ENCODE peak calls at places on chromosomes 16 and 17, in eight cellular contexts. A, N, S, F, B, Z, O and D are unnamed samples.

GRCh38 chr17:21194210-21194609 is 19.8 kb downstream of the TMEM11 start:
- DNase-seq in A (no peak), N (no peak), S (peak; percentile 17), F (no peak), B (peak; percentile 20), Z (no peak), O (no peak), D (no peak)

GRCh38 chr16:31455601-31456314 is 3.5 kb upstream of the ARMC5 start:
- DNase-seq in A (no peak), N (no peak), S (peak; percentile 39), F (no peak), B (no peak), Z (no peak), O (peak; percentile 56), D (no peak)

GRCh38 chr17:75205793-75206163 is 299 bp downstream of the NUP85 start:
- DNase-seq in A (no peak), N (no peak), S (no peak), F (no peak), B (no peak), Z (no peak), O (no peak), D (no peak)

GRCh38 chr16:31718998-31719397 is 154.6 kb upstream of the ZNF267 start:
- DNase-seq in A (no peak), N (no peak), S (peak; percentile 29), F (no peak), B (no peak), Z (no peak), O (no peak), D (no peak)

GRCh38 chr16:56938664-56939513 is 6.9 kb downstream of the HERPUD1 start:
- DNase-seq in A (no peak), N (no peak), S (no peak), F (no peak), B (no peak), Z (no peak), O (no peak), D (no peak)

GRCh38 chr16:4384497-4384896 is 12.8 kb downstream of the VASN start:
- DNase-seq in A (peak; percentile 48), N (no peak), S (no peak), F (peak; percentile 73), B (no peak), Z (no peak), O (no peak), D (no peak)

GRCh38 chr17:66567234-66568170 is 265.1 kb downstream of the PRKCA start:
- DNase-seq in A (peak; percentile 69), N (peak; percentile 82), S (peak; percentile 91), F (peak; percentile 83), B (peak; percentile 82), Z (peak; percentile 70), O (peak; percentile 86), D (peak; percentile 85)

GRCh38 chr16:89442990-89443726 is 47.2 kb downstream of the ANKRD11 start:
- DNase-seq in A (peak; percentile 46), N (peak; percentile 64), S (peak; percentile 70), F (peak; percentile 43), B (peak; percentile 42), Z (no peak), O (no peak), D (no peak)

GRCh38 chr17:60139438-60140285 is 10.1 kb upstream of the CA4 start:
- DNase-seq in A (peak; percentile 66), N (peak; percentile 81), S (peak; percentile 76), F (peak; percentile 75), B (peak; percentile 27), Z (no peak), O (peak; percentile 87), D (no peak)

GRCh38 chr16:70470927-70471341 is 16.5 kb downstream of the FCSK start:
- DNase-seq in A (peak; percentile 56), N (peak; percentile 66), S (peak; percentile 37), F (peak; percentile 43), B (no peak), Z (no peak), O (no peak), D (no peak)

GRCh38 chr17:49358638-49359247 is 3.3 kb downstream of the ZNF652 start:
- DNase-seq in A (no peak), N (no peak), S (peak; percentile 9), F (no peak), B (no peak), Z (no peak), O (no peak), D (no peak)

GRCh38 chr16:89316701-89317100 is 99.2 kb downstream of the ZNF778 start:
- DNase-seq in A (peak; percentile 12), N (peak; percentile 17), S (no peak), F (no peak), B (no peak), Z (no peak), O (peak; percentile 57), D (no peak)

GRCh38 chr17:17091276-17091675 is 49.0 kb downstream of the MPRIP start:
- DNase-seq in A (no peak), N (no peak), S (no peak), F (no peak), B (no peak), Z (no peak), O (no peak), D (no peak)

GRCh38 chr16:49993579-49993978 is 31.4 kb upstream of the CNEP1R1 start:
- DNase-seq in A (no peak), N (no peak), S (peak; percentile 21), F (no peak), B (no peak), Z (no peak), O (no peak), D (no peak)

GRCh38 chr16:80725566-80726162 is 78.7 kb downstream of the CDYL2 start:
- DNase-seq in A (no peak), N (no peak), S (no peak), F (no peak), B (no peak), Z (no peak), O (no peak), D (no peak)

GRCh38 chr16:86398622-86399021 is 111.7 kb upstream of the FOXF1 start:
- DNase-seq in A (no peak), N (no peak), S (peak; percentile 54), F (no peak), B (no peak), Z (no peak), O (no peak), D (no peak)

GRCh38 chr17:64384253-64385186 is 6.1 kb downstream of the PECAM1 start:
- DNase-seq in A (no peak), N (peak; percentile 8), S (no peak), F (no peak), B (no peak), Z (no peak), O (peak; percentile 57), D (no peak)

GRCh38 chr16:67245674-67246080 is 1.6 kb downstream of the FHOD1 start:
- DNase-seq in A (no peak), N (no peak), S (no peak), F (no peak), B (no peak), Z (no peak), O (no peak), D (no peak)

GRCh38 chr17:27520571-27521185 is 64.4 kb downstream of the KSR1 start:
- DNase-seq in A (no peak), N (no peak), S (no peak), F (no peak), B (no peak), Z (no peak), O (no peak), D (no peak)

GRCh38 chr17:1939979-1940809 is 84.9 kb downstream of the RTN4RL1 start:
- DNase-seq in A (no peak), N (peak; percentile 47), S (no peak), F (no peak), B (no peak), Z (no peak), O (peak; percentile 87), D (no peak)

GRCh38 chr16:24819462-24820040 is 26.2 kb upstream of the SLC5A11 start:
- DNase-seq in A (no peak), N (no peak), S (peak; percentile 21), F (no peak), B (no peak), Z (no peak), O (no peak), D (no peak)

GRCh38 chr17:82171750-82172375 is 40.8 kb downstream of the CCDC57 start:
- DNase-seq in A (no peak), N (no peak), S (no peak), F (no peak), B (no peak), Z (no peak), O (peak; percentile 53), D (no peak)

GRCh38 chr16:21565816-21566669 is 33.3 kb upstream of the METTL9 start:
- DNase-seq in A (no peak), N (no peak), S (no peak), F (no peak), B (no peak), Z (no peak), O (no peak), D (no peak)